ENCODE peak calls at places on chromosomes 5 and 9, in six cellular contexts. One of them, this sample, is unnamed.

GRCh38 chr5:81172710-81173109 is 60.4 kb upstream of the CKMT2 start:
- DNase-seq in GM13976: no peak
- DNase-seq in C1 segment of cervical spinal cord: no peak
- DNase-seq in germinal center: no peak
- DNase-seq in ecto neural progenitor cell: no peak
- DNase-seq in memory B cell: no peak
- DNase-seq in this sample: no peak

GRCh38 chr9:123318961-123319421 is 37.0 kb upstream of the CRB2 start:
- DNase-seq in GM13976: no peak
- DNase-seq in C1 segment of cervical spinal cord: peak
- DNase-seq in germinal center: no peak
- DNase-seq in ecto neural progenitor cell: no peak
- DNase-seq in memory B cell: no peak
- DNase-seq in this sample: no peak

GRCh38 chr9:79656127-79656526 is 84.4 kb downstream of the TLE4 start:
- DNase-seq in GM13976: no peak
- DNase-seq in C1 segment of cervical spinal cord: no peak
- DNase-seq in germinal center: no peak
- DNase-seq in ecto neural progenitor cell: no peak
- DNase-seq in memory B cell: no peak
- DNase-seq in this sample: no peak

GRCh38 chr9:136882109-136882946 is 4.0 kb upstream of the TRAF2 start:
- DNase-seq in GM13976: peak
- DNase-seq in C1 segment of cervical spinal cord: no peak
- DNase-seq in germinal center: peak
- DNase-seq in ecto neural progenitor cell: no peak
- DNase-seq in memory B cell: peak
- DNase-seq in this sample: peak

GRCh38 chr9:76419782-76420380 is 25.7 kb upstream of the RFK start:
- DNase-seq in GM13976: no peak
- DNase-seq in C1 segment of cervical spinal cord: no peak
- DNase-seq in germinal center: peak
- DNase-seq in ecto neural progenitor cell: no peak
- DNase-seq in memory B cell: no peak
- DNase-seq in this sample: peak

GRCh38 chr5:96425436-96425835 is 7.6 kb downstream of the PCSK1 start:
- DNase-seq in GM13976: no peak
- DNase-seq in C1 segment of cervical spinal cord: no peak
- DNase-seq in germinal center: no peak
- DNase-seq in ecto neural progenitor cell: no peak
- DNase-seq in memory B cell: no peak
- DNase-seq in this sample: no peak

GRCh38 chr9:132412089-132412488 is 2.1 kb downstream of the CFAP77 start:
- DNase-seq in GM13976: peak
- DNase-seq in C1 segment of cervical spinal cord: no peak
- DNase-seq in germinal center: peak
- DNase-seq in ecto neural progenitor cell: peak
- DNase-seq in memory B cell: no peak
- DNase-seq in this sample: peak

GRCh38 chr5:4246447-4246846 is 650.8 kb downstream of the IRX1 start:
- DNase-seq in GM13976: no peak
- DNase-seq in C1 segment of cervical spinal cord: no peak
- DNase-seq in germinal center: no peak
- DNase-seq in ecto neural progenitor cell: no peak
- DNase-seq in memory B cell: no peak
- DNase-seq in this sample: peak

GRCh38 chr5:179309751-179310320 is 35.4 kb downstream of the ADAMTS2 start:
- DNase-seq in GM13976: no peak
- DNase-seq in C1 segment of cervical spinal cord: no peak
- DNase-seq in germinal center: no peak
- DNase-seq in ecto neural progenitor cell: no peak
- DNase-seq in memory B cell: no peak
- DNase-seq in this sample: no peak

GRCh38 chr5:759781-760362 is 24.7 kb downstream of the ZDHHC11B start:
- DNase-seq in GM13976: peak
- DNase-seq in C1 segment of cervical spinal cord: no peak
- DNase-seq in germinal center: no peak
- DNase-seq in ecto neural progenitor cell: peak
- DNase-seq in memory B cell: peak
- DNase-seq in this sample: no peak

GRCh38 chr5:110165366-110165765 is 475.6 kb downstream of the MAN2A1 start:
- DNase-seq in GM13976: no peak
- DNase-seq in C1 segment of cervical spinal cord: no peak
- DNase-seq in germinal center: no peak
- DNase-seq in ecto neural progenitor cell: no peak
- DNase-seq in memory B cell: no peak
- DNase-seq in this sample: no peak

GRCh38 chr5:92505145-92505544 is 1075.9 kb downstream of the NR2F1-AS1 start:
- DNase-seq in GM13976: no peak
- DNase-seq in C1 segment of cervical spinal cord: no peak
- DNase-seq in germinal center: no peak
- DNase-seq in ecto neural progenitor cell: no peak
- DNase-seq in memory B cell: no peak
- DNase-seq in this sample: peak

GRCh38 chr5:130213607-130214006 is 309.3 kb downstream of the CHSY3 start:
- DNase-seq in GM13976: no peak
- DNase-seq in C1 segment of cervical spinal cord: no peak
- DNase-seq in germinal center: no peak
- DNase-seq in ecto neural progenitor cell: no peak
- DNase-seq in memory B cell: no peak
- DNase-seq in this sample: peak

GRCh38 chr9:98796364-98797101 is at the start of gene ANKS6:
- DNase-seq in GM13976: peak
- DNase-seq in C1 segment of cervical spinal cord: peak
- DNase-seq in germinal center: peak
- DNase-seq in ecto neural progenitor cell: peak
- DNase-seq in memory B cell: peak
- DNase-seq in this sample: peak

GRCh38 chr5:19891658-19892057 is 96.3 kb downstream of the CDH18 start:
- DNase-seq in GM13976: no peak
- DNase-seq in C1 segment of cervical spinal cord: no peak
- DNase-seq in germinal center: no peak
- DNase-seq in ecto neural progenitor cell: no peak
- DNase-seq in memory B cell: no peak
- DNase-seq in this sample: peak

GRCh38 chr5:57613726-57614125 is 131.1 kb upstream of the ACTBL2 start:
- DNase-seq in GM13976: no peak
- DNase-seq in C1 segment of cervical spinal cord: no peak
- DNase-seq in germinal center: no peak
- DNase-seq in ecto neural progenitor cell: no peak
- DNase-seq in memory B cell: no peak
- DNase-seq in this sample: no peak

GRCh38 chr5:50969207-50970145 is 303.0 kb downstream of the PARP8 start:
- DNase-seq in GM13976: no peak
- DNase-seq in C1 segment of cervical spinal cord: no peak
- DNase-seq in germinal center: no peak
- DNase-seq in ecto neural progenitor cell: peak
- DNase-seq in memory B cell: no peak
- DNase-seq in this sample: no peak